ENCODE peak calls at places on chromosomes 3 and 15, in four cellular contexts. F, I, G and S are unnamed samples.

GRCh38 chr15:60469893-60470641 is 8.9 kb downstream of the ICE2 start:
- DNase-seq in F (no peak), I (no peak), G (no peak), S (no peak)

GRCh38 chr3:149576071-149576564 is 81.7 kb downstream of the WWTR1 start:
- DNase-seq in F (no peak), I (no peak), G (peak; percentile 50), S (no peak)

GRCh38 chr3:49276475-49277356 is at the start of gene C3orf62:
- DNase-seq in F (peak; percentile 44), I (peak; percentile 84), G (peak; percentile 51), S (peak; percentile 49)

GRCh38 chr15:62390793-62391543 is 225.9 kb upstream of the C2CD4B start:
- DNase-seq in F (no peak), I (peak; percentile 77), G (peak; percentile 82), S (no peak)

GRCh38 chr15:25246641-25247417 is 192.0 kb downstream of the UBE3A start:
- DNase-seq in F (no peak), I (peak; percentile 17), G (no peak), S (no peak)

GRCh38 chr3:37115451-37115850 is 58.9 kb downstream of the LRRFIP2 start:
- DNase-seq in F (no peak), I (no peak), G (no peak), S (no peak)

GRCh38 chr3:136277634-136278033 is 27.5 kb downstream of the PCCB start:
- DNase-seq in F (no peak), I (no peak), G (peak; percentile 12), S (no peak)

GRCh38 chr3:16423947-16424673 is 89.4 kb downstream of the RFTN1 start:
- DNase-seq in F (no peak), I (no peak), G (no peak), S (no peak)

GRCh38 chr3:5068531-5068930 is 53.6 kb upstream of the ARL8B start:
- DNase-seq in F (no peak), I (no peak), G (no peak), S (no peak)

GRCh38 chr3:23859012-23859743 is 53.4 kb downstream of the UBE2E1 start:
- DNase-seq in F (no peak), I (no peak), G (no peak), S (no peak)

GRCh38 chr3:149384911-149385321 is 7.5 kb upstream of the TM4SF1 start:
- DNase-seq in F (no peak), I (no peak), G (no peak), S (no peak)

GRCh38 chr3:13824521-13825316 is 55.2 kb downstream of the WNT7A start:
- DNase-seq in F (no peak), I (no peak), G (no peak), S (no peak)

GRCh38 chr3:79618883-79619282 is 148.9 kb downstream of the ROBO1 start:
- DNase-seq in F (no peak), I (no peak), G (no peak), S (no peak)